ENCODE peak calls at places on chromosomes 2 and 18, in eight cellular contexts. One of them, this sample, is unnamed.
A peak's percentile ranks its signal among the peaks of the same experiment; 100 is the strongest.

GRCh38 chr2:30714811-30715709 is 92.2 kb downstream of the CAPN13 start:
- DNase-seq in adipocyte: no peak
- DNase-seq in astrocyte of the cerebellum: no peak
- DNase-seq in MM.1S: peak; percentile 40
- DNase-seq in skeletal muscle cell: no peak
- DNase-seq in foreskin fibroblast: peak; percentile 20
- DNase-seq in endodermal cell: peak; percentile 48
- DNase-seq in BE2C: no peak
- DNase-seq in this sample: no peak

GRCh38 chr2:96928277-96928781 is 58.1 kb downstream of the FAM178B start:
- DNase-seq in adipocyte: peak; percentile 24
- DNase-seq in astrocyte of the cerebellum: no peak
- DNase-seq in MM.1S: no peak
- DNase-seq in skeletal muscle cell: peak; percentile 25
- DNase-seq in foreskin fibroblast: peak; percentile 56
- DNase-seq in endodermal cell: no peak
- DNase-seq in BE2C: no peak
- DNase-seq in this sample: no peak

GRCh38 chr2:46500801-46501200 is 21.4 kb downstream of the TMEM247 start:
- DNase-seq in adipocyte: no peak
- DNase-seq in astrocyte of the cerebellum: no peak
- DNase-seq in MM.1S: no peak
- DNase-seq in skeletal muscle cell: no peak
- DNase-seq in foreskin fibroblast: no peak
- DNase-seq in endodermal cell: no peak
- DNase-seq in BE2C: no peak
- DNase-seq in this sample: no peak

GRCh38 chr2:238243496-238244076 is 3.7 kb upstream of the HES6 start:
- DNase-seq in adipocyte: no peak
- DNase-seq in astrocyte of the cerebellum: no peak
- DNase-seq in MM.1S: no peak
- DNase-seq in skeletal muscle cell: no peak
- DNase-seq in foreskin fibroblast: no peak
- DNase-seq in endodermal cell: peak; percentile 75
- DNase-seq in BE2C: no peak
- DNase-seq in this sample: no peak

GRCh38 chr18:69725009-69725408 is 222.7 kb downstream of the CD226 start:
- DNase-seq in adipocyte: no peak
- DNase-seq in astrocyte of the cerebellum: no peak
- DNase-seq in MM.1S: no peak
- DNase-seq in skeletal muscle cell: no peak
- DNase-seq in foreskin fibroblast: no peak
- DNase-seq in endodermal cell: no peak
- DNase-seq in BE2C: no peak
- DNase-seq in this sample: no peak

GRCh38 chr2:75064691-75065396 is 106.4 kb downstream of the POLE4 start:
- DNase-seq in adipocyte: peak; percentile 54
- DNase-seq in astrocyte of the cerebellum: no peak
- DNase-seq in MM.1S: peak; percentile 59
- DNase-seq in skeletal muscle cell: no peak
- DNase-seq in foreskin fibroblast: peak; percentile 70
- DNase-seq in endodermal cell: peak; percentile 94
- DNase-seq in BE2C: peak; percentile 41
- DNase-seq in this sample: peak; percentile 27

GRCh38 chr2:63053889-63054725 is 3.5 kb downstream of the OTX1 start:
- DNase-seq in adipocyte: no peak
- DNase-seq in astrocyte of the cerebellum: no peak
- DNase-seq in MM.1S: no peak
- DNase-seq in skeletal muscle cell: no peak
- DNase-seq in foreskin fibroblast: peak; percentile 19
- DNase-seq in endodermal cell: peak; percentile 95
- DNase-seq in BE2C: no peak
- DNase-seq in this sample: no peak

GRCh38 chr2:105919826-105920225 is 175.1 kb downstream of the NCK2 start:
- DNase-seq in adipocyte: peak; percentile 19
- DNase-seq in astrocyte of the cerebellum: no peak
- DNase-seq in MM.1S: no peak
- DNase-seq in skeletal muscle cell: no peak
- DNase-seq in foreskin fibroblast: peak; percentile 30
- DNase-seq in endodermal cell: peak; percentile 80
- DNase-seq in BE2C: peak; percentile 13
- DNase-seq in this sample: peak; percentile 7

GRCh38 chr2:23592898-23593297 is 207.9 kb downstream of the KLHL29 start:
- DNase-seq in adipocyte: no peak
- DNase-seq in astrocyte of the cerebellum: no peak
- DNase-seq in MM.1S: no peak
- DNase-seq in skeletal muscle cell: no peak
- DNase-seq in foreskin fibroblast: no peak
- DNase-seq in endodermal cell: no peak
- DNase-seq in BE2C: no peak
- DNase-seq in this sample: no peak

GRCh38 chr2:171187177-171187576 is 26.5 kb upstream of the TLK1 start:
- DNase-seq in adipocyte: no peak
- DNase-seq in astrocyte of the cerebellum: no peak
- DNase-seq in MM.1S: no peak
- DNase-seq in skeletal muscle cell: no peak
- DNase-seq in foreskin fibroblast: no peak
- DNase-seq in endodermal cell: no peak
- DNase-seq in BE2C: no peak
- DNase-seq in this sample: no peak

GRCh38 chr2:233112261-233113113 is 52.3 kb downstream of the INPP5D start:
- DNase-seq in adipocyte: no peak
- DNase-seq in astrocyte of the cerebellum: no peak
- DNase-seq in MM.1S: no peak
- DNase-seq in skeletal muscle cell: no peak
- DNase-seq in foreskin fibroblast: no peak
- DNase-seq in endodermal cell: no peak
- DNase-seq in BE2C: no peak
- DNase-seq in this sample: no peak

GRCh38 chr2:165596788-165597187 is 127.3 kb downstream of the CSRNP3 start:
- DNase-seq in adipocyte: no peak
- DNase-seq in astrocyte of the cerebellum: no peak
- DNase-seq in MM.1S: no peak
- DNase-seq in skeletal muscle cell: no peak
- DNase-seq in foreskin fibroblast: no peak
- DNase-seq in endodermal cell: no peak
- DNase-seq in BE2C: no peak
- DNase-seq in this sample: no peak

GRCh38 chr2:215684448-215685217 is 248.8 kb upstream of the FN1 start:
- DNase-seq in adipocyte: peak; percentile 44
- DNase-seq in astrocyte of the cerebellum: no peak
- DNase-seq in MM.1S: no peak
- DNase-seq in skeletal muscle cell: peak; percentile 48
- DNase-seq in foreskin fibroblast: peak; percentile 90
- DNase-seq in endodermal cell: no peak
- DNase-seq in BE2C: no peak
- DNase-seq in this sample: no peak

GRCh38 chr2:192579965-192580700 is 385.4 kb upstream of the TMEFF2 start:
- DNase-seq in adipocyte: no peak
- DNase-seq in astrocyte of the cerebellum: no peak
- DNase-seq in MM.1S: no peak
- DNase-seq in skeletal muscle cell: no peak
- DNase-seq in foreskin fibroblast: no peak
- DNase-seq in endodermal cell: no peak
- DNase-seq in BE2C: no peak
- DNase-seq in this sample: no peak

GRCh38 chr2:164146478-164146877 is 410.7 kb upstream of the FIGN start:
- DNase-seq in adipocyte: no peak
- DNase-seq in astrocyte of the cerebellum: no peak
- DNase-seq in MM.1S: peak; percentile 30
- DNase-seq in skeletal muscle cell: no peak
- DNase-seq in foreskin fibroblast: no peak
- DNase-seq in endodermal cell: no peak
- DNase-seq in BE2C: no peak
- DNase-seq in this sample: no peak

GRCh38 chr18:13621886-13622619 is 104.3 kb downstream of the FAM210A start:
- DNase-seq in adipocyte: no peak
- DNase-seq in astrocyte of the cerebellum: no peak
- DNase-seq in MM.1S: no peak
- DNase-seq in skeletal muscle cell: no peak
- DNase-seq in foreskin fibroblast: no peak
- DNase-seq in endodermal cell: no peak
- DNase-seq in BE2C: no peak
- DNase-seq in this sample: no peak

GRCh38 chr18:12376034-12376717 is 851 bp downstream of the AFG3L2 start:
- DNase-seq in adipocyte: no peak
- DNase-seq in astrocyte of the cerebellum: no peak
- DNase-seq in MM.1S: peak; percentile 36
- DNase-seq in skeletal muscle cell: no peak
- DNase-seq in foreskin fibroblast: peak; percentile 23
- DNase-seq in endodermal cell: peak; percentile 72
- DNase-seq in BE2C: peak; percentile 30
- DNase-seq in this sample: no peak

GRCh38 chr2:138504092-138504491 is 2.5 kb downstream of the SPOPL start:
- DNase-seq in adipocyte: no peak
- DNase-seq in astrocyte of the cerebellum: no peak
- DNase-seq in MM.1S: no peak
- DNase-seq in skeletal muscle cell: no peak
- DNase-seq in foreskin fibroblast: no peak
- DNase-seq in endodermal cell: no peak
- DNase-seq in BE2C: no peak
- DNase-seq in this sample: no peak
- H3K4me3 ChIP-seq in adipocyte: peak overlapping the region; percentile 86
- H3K4me3 ChIP-seq in astrocyte of the cerebellum: no peak overlapping the region
- H3K4me3 ChIP-seq in MM.1S: peak overlapping the region; percentile 6
- H3K4me3 ChIP-seq in skeletal muscle cell: no peak overlapping the region
- H3K4me3 ChIP-seq in foreskin fibroblast: no peak overlapping the region
- H3K4me3 ChIP-seq in endodermal cell: peak overlapping the region; percentile 95
- H3K4me3 ChIP-seq in BE2C: peak overlapping the region; percentile 85
- H3K4me3 ChIP-seq in this sample: peak overlapping the region; percentile 70

DNA sequence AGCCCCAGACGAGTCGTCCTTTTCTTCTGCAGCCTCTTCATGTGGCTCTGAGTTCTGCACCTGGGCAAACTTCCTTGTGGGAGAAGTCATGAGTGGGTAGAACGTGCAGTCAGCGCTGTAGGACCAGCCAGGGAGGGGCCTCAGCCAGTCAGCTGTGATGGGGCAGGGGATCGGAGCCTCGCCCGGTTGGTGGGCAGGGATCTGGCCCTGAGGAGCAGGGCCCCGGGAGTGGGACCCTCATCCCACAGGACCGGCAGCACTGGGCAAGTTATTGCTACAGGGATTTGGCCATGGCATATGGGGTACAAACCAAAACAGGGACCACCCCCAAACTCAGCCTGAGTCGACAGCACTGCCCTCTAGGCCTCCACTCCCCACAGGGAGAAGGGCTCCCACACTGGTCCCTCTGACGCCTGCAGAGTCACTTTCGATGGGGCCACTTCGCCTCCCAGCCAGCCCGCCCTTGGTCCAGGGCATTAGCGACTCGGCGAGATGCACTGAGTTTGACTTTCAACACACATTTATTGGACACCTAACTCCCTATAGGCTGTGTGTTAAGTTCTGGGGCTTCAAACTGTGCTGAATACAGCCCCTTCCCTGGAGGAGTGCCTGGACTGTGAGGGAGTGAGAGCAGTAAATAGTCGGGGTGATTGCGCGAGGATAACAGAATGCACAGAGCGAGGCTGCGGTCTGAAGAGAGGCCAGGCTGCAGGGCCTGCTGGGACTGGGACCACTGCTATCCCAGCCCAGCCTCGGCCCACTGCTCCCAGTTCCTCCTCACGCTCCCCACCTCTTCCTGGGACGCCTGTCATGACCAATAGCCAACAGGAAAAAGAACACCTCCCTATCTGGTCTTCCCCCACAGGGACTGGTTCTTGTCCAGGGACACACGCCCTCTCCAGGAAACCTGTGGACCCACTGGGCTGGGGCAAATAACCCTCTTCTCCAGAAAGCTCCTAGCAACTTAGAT is 55.9 kb downstream of the SDC1 start:
- DNase-seq in adipocyte: no peak
- DNase-seq in astrocyte of the cerebellum: no peak
- DNase-seq in MM.1S: no peak
- DNase-seq in skeletal muscle cell: no peak
- DNase-seq in foreskin fibroblast: no peak
- DNase-seq in endodermal cell: peak; percentile 59
- DNase-seq in BE2C: no peak
- DNase-seq in this sample: no peak
- H3K4me3 ChIP-seq in adipocyte: no peak overlapping the region
- H3K4me3 ChIP-seq in astrocyte of the cerebellum: no peak overlapping the region
- H3K4me3 ChIP-seq in MM.1S: no peak overlapping the region
- H3K4me3 ChIP-seq in skeletal muscle cell: no peak overlapping the region
- H3K4me3 ChIP-seq in foreskin fibroblast: no peak overlapping the region
- H3K4me3 ChIP-seq in endodermal cell: no peak overlapping the region
- H3K4me3 ChIP-seq in BE2C: no peak overlapping the region
- H3K4me3 ChIP-seq in this sample: no peak overlapping the region

GRCh38 chr2:207333599-207334308 is 168.0 kb upstream of the KLF7 start:
- DNase-seq in adipocyte: no peak
- DNase-seq in astrocyte of the cerebellum: no peak
- DNase-seq in MM.1S: no peak
- DNase-seq in skeletal muscle cell: no peak
- DNase-seq in foreskin fibroblast: no peak
- DNase-seq in endodermal cell: no peak
- DNase-seq in BE2C: no peak
- DNase-seq in this sample: no peak
- H3K4me3 ChIP-seq in adipocyte: peak overlapping the region; percentile 76
- H3K4me3 ChIP-seq in astrocyte of the cerebellum: peak overlapping the region; percentile 22
- H3K4me3 ChIP-seq in MM.1S: no peak overlapping the region
- H3K4me3 ChIP-seq in skeletal muscle cell: peak overlapping the region; percentile 28
- H3K4me3 ChIP-seq in foreskin fibroblast: peak overlapping the region; percentile 34
- H3K4me3 ChIP-seq in endodermal cell: no peak overlapping the region
- H3K4me3 ChIP-seq in BE2C: no peak overlapping the region
- H3K4me3 ChIP-seq in this sample: peak overlapping the region; percentile 45

DNA sequence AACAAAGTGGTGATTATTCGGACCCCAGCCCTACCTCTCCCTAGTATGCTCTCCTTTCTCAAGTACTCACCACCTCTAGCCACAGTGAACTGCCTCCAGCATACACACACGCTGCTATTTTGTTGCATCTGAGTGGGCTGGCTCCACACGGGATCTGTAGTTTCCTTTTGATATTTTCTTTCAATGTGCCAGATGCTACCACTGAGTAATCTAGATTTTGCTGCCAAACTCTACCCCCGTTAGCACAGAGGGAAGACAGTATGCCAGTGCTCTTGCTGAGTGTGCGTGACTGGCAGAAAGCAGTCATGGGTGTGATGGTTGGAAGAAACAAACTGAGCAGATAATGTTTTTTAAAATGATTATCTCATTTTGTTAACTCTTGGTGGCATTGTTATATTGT is 11.6 kb downstream of the CFLAR start:
- DNase-seq in adipocyte: peak; percentile 71
- DNase-seq in astrocyte of the cerebellum: peak; percentile 38
- DNase-seq in MM.1S: peak; percentile 52
- DNase-seq in skeletal muscle cell: no peak
- DNase-seq in foreskin fibroblast: peak; percentile 88
- DNase-seq in endodermal cell: no peak
- DNase-seq in BE2C: no peak
- DNase-seq in this sample: no peak
- H3K4me3 ChIP-seq in adipocyte: peak overlapping the region; percentile 78
- H3K4me3 ChIP-seq in astrocyte of the cerebellum: no peak overlapping the region
- H3K4me3 ChIP-seq in MM.1S: peak overlapping the region; percentile 54
- H3K4me3 ChIP-seq in skeletal muscle cell: no peak overlapping the region
- H3K4me3 ChIP-seq in foreskin fibroblast: peak overlapping the region; percentile 12
- H3K4me3 ChIP-seq in endodermal cell: no peak overlapping the region
- H3K4me3 ChIP-seq in BE2C: no peak overlapping the region
- H3K4me3 ChIP-seq in this sample: peak overlapping the region; percentile 45